ENCODE peak calls at places on chromosome 15, in eight cellular contexts. N is cardiac muscle cell, T is mucosa of descending colon, M is pancreas, R is A549, C is left ventricle myocardium inferior, V is SK-N-SH, K is sigmoid colon. X is an unnamed sample.

GRCh38 chr15:63599401-63600000 is 2.3 kb downstream of the FBXL22 start:
- DNase-seq in M (peak; percentile 83), C (peak; percentile 64), R (peak; percentile 74), N (peak; percentile 50), K (peak; percentile 92), T (peak; percentile 85), V (peak; percentile 35), X (peak; percentile 85)

GRCh38 chr15:71237456-71238188 is 122.4 kb downstream of the THSD4 start:
- DNase-seq in K (no peak), N (peak; percentile 15), M (no peak), C (peak; percentile 83), V (no peak), T (peak; percentile 81), R (peak; percentile 97), X (no peak)

GRCh38 chr15:33846151-33846550 is 122.1 kb upstream of the CHRM5 start:
- DNase-seq in K (no peak), V (no peak), T (no peak), N (no peak), M (no peak), C (no peak), R (no peak), X (no peak)

GRCh38 chr15:70597056-70597603 is 166.2 kb downstream of the UACA start:
- DNase-seq in C (no peak), V (no peak), R (no peak), K (no peak), M (no peak), T (no peak), N (peak; percentile 59), X (no peak)

GRCh38 chr15:76905855-76906254 is 715 bp upstream of the SCAPER start:
- DNase-seq in M (no peak), T (no peak), N (peak; percentile 7), K (no peak), V (peak; percentile 37), C (no peak), R (no peak), X (no peak)

GRCh38 chr15:72178976-72179585 is 18.5 kb downstream of the GRAMD2A start:
- DNase-seq in K (no peak), N (no peak), M (no peak), V (no peak), C (no peak), R (no peak), T (no peak), X (no peak)

GRCh38 chr15:82183121-82184031 is 79.2 kb downstream of the EFL1 start:
- DNase-seq in R (no peak), T (no peak), C (no peak), N (no peak), K (no peak), M (no peak), V (no peak), X (no peak)

GRCh38 chr15:41774873-41775417 is 661 bp downstream of the MAPKBP1 start:
- DNase-seq in C (no peak), V (no peak), N (no peak), M (no peak), R (no peak), T (no peak), K (no peak), X (no peak)

GRCh38 chr15:92817339-92817886 is 82.7 kb upstream of the CHD2 start:
- DNase-seq in V (no peak), N (no peak), K (no peak), T (no peak), M (no peak), R (no peak), C (no peak), X (no peak)

GRCh38 chr15:85871545-85871944 is 76.8 kb upstream of the KLHL25 start:
- DNase-seq in N (no peak), C (no peak), M (no peak), V (no peak), T (no peak), K (no peak), R (no peak), X (no peak)

GRCh38 chr15:74807302-74807701 is 5.3 kb upstream of the LMAN1L start:
- DNase-seq in C (no peak), K (no peak), N (no peak), M (no peak), T (no peak), R (no peak), V (no peak), X (no peak)

GRCh38 chr15:74817370-74817737 is 4.7 kb downstream of the LMAN1L start:
- DNase-seq in R (no peak), T (peak; percentile 76), K (no peak), V (peak; percentile 69), N (peak; percentile 42), M (no peak), C (peak; percentile 64), X (peak; percentile 54)

GRCh38 chr15:70576683-70577082 is 186.7 kb downstream of the UACA start:
- DNase-seq in V (no peak), C (no peak), K (no peak), T (no peak), M (no peak), R (no peak), N (no peak), X (no peak)

GRCh38 chr15:90062023-90062728 is 40.1 kb downstream of the IDH2 start:
- DNase-seq in N (peak; percentile 48), M (peak; percentile 85), K (no peak), T (peak; percentile 89), C (peak; percentile 54), R (no peak), V (no peak), X (no peak)

GRCh38 chr15:38894260-38894948 is 329.8 kb upstream of the RASGRP1 start:
- DNase-seq in R (peak; percentile 19), C (no peak), K (no peak), M (no peak), N (peak; percentile 32), V (no peak), T (no peak), X (no peak)

GRCh38 chr15:62977952-62978811 is 64.4 kb upstream of the TPM1 start:
- DNase-seq in C (no peak), R (no peak), N (no peak), M (no peak), V (no peak), K (no peak), T (no peak), X (no peak)

DNA sequence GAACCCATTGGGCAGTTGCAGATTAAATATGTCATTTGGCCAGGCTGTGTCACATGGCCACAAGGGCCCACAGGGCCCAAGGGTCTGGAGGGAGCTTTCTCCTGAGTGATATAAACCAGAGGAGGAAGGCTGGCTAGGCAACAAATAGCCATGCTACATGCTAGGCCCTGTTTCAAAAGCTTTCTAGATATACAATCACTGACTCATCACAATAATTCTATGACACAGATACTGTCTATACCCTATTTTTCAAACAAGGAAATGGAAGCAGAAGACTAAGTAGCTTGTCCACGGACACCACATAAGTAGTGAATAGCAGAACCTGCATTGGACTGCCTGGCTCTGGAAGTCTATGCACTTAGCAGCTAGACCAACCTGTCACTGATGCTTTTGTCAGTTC is 625.4 kb downstream of the NTRK3 start:
- DNase-seq in T (no peak), N (no peak), R (no peak), V (no peak), C (no peak), M (no peak), K (no peak), X (no peak)
- H3K4me3 ChIP-seq in T (no peak overlapping the region), N (no peak overlapping the region), R (no peak overlapping the region), V (no peak overlapping the region), C (no peak overlapping the region), M (no peak overlapping the region), K (no peak overlapping the region), X (no peak overlapping the region)

DNA sequence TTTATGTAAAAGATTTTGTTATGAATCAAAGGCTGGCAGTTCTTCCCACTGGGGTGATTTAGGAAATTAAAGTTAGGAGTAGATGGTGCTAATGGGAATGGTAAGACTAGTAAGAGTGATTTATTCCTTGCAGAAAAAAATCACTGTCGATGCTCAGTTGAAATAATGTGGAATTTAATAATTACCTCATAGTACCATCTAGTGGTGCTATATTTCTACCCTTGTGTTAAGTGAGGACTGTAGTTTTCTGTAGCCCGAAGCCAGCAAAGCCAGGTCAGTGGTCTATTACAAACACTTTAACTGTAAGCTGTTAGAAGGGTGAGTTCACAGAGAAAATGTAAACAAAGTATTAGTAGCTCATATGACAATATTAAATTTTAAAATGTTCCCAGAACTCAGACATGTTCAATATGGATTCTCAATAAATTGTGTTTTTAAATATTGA is 39.5 kb upstream of the GOLGA8J start:
- DNase-seq in N (no peak), V (peak; percentile 40), M (no peak), C (no peak), K (no peak), T (no peak), R (peak; percentile 37), X (no peak)
- TF ChIP-seq CTCF in N (peak; percentile 26), V (peak; percentile 46), M (no peak), C (peak; percentile 49), K (no peak), T (no peak), R (peak; percentile 75), X (no peak)

DNA sequence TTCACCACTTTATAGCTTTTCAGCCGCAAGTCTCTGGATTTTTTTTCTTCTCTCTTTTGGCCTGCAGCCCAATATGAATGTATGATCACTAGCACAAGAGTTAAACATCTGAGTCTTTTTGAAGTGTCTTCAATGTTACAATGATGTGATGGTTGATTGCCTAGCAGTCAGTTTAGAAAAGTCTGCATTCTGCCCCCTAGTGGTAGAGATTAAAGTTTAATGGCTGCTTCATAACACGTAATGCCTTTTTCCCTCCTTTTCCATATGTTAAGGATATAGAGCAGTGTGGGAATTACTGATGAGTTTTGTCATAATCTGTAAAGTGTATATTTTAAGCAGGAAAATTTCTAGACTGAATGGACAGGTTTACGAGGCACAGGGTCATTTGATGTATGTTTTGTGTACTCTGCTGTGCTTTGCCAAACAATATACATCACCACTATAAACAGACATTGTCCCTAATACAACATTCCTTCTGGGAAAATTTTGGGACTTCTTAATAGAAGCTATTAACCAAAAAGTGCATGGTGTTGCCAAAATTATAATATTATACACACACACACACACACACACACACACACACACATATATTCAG is 1038.5 kb upstream of the NR2F2 start:
- DNase-seq in V (peak; percentile 38), R (peak; percentile 42), T (no peak), N (peak; percentile 39), C (no peak), M (no peak), K (no peak), X (no peak)
- H3K4me1 ChIP-seq in V (no peaks in the 10 kb centered on the region), R (no peaks in the 10 kb centered on the region), T (no peaks in the 10 kb centered on the region), N (peaks cover 33% of the 10 kb centered on the region), C (peaks cover 21% of the 10 kb centered on the region), M (no peaks in the 10 kb centered on the region), K (peaks cover 18% of the 10 kb centered on the region), X (no peaks in the 10 kb centered on the region)

GRCh38 chr15:52225230-52225629 is 34.0 kb upstream of the GNB5 start:
- DNase-seq in C (no peak), N (no peak), T (no peak), K (no peak), V (no peak), M (no peak), R (no peak), X (no peak)
- H3K4me3 ChIP-seq in C (no peak overlapping the region), N (no peak overlapping the region), T (no peak overlapping the region), K (no peak overlapping the region), V (no peak overlapping the region), M (no peak overlapping the region), R (no peak overlapping the region), X (no peak overlapping the region)

GRCh38 chr15:79769081-79769481 is 127.7 kb downstream of the MTHFS start:
- DNase-seq in V (peak; percentile 33), T (no peak), N (peak; percentile 8), R (peak; percentile 51), C (no peak), M (no peak), K (no peak), X (no peak)
- TF ChIP-seq CTCF in V (peak; percentile 30), T (no peak), N (peak; percentile 40), R (peak; percentile 51), C (peak; percentile 39), M (no peak), K (no peak), X (peak; percentile 33)